ENCODE peak calls at places on chromosomes 11 and 22, in four cellular contexts. T is NCI-H1930, D is activated T-cell treated with anti-CD3 and anti-CD28 coated beads for 1 hour, H is non-pigmented ciliary epithelial cell. O is an unnamed sample.

GRCh38 chr11:73404048-73404447 is 27.8 kb downstream of the RELT start:
- DNase-seq in D (no peak), T (no peak), H (no peak), O (no peak)

GRCh38 chr11:3665336-3666022 is 5.7 kb downstream of the CHRNA10 start:
- DNase-seq in T (no peak), D (no peak), H (no peak), O (no peak)

GRCh38 chr22:32202539-32203180 is 2.2 kb downstream of the RFPL2 start:
- DNase-seq in D (no peak), T (peak; percentile 8), H (no peak), O (no peak)

GRCh38 chr22:50520826-50521453 is 4.5 kb downstream of the SCO2 start:
- DNase-seq in H (no peak), T (no peak), D (no peak), O (no peak)

GRCh38 chr11:132980721-132981120 is 551.6 kb downstream of the OPCML start:
- DNase-seq in T (no peak), H (no peak), D (no peak), O (no peak)

GRCh38 chr22:35344956-35345690 is 35.8 kb upstream of the HMOX1 start:
- DNase-seq in D (no peak), T (no peak), H (no peak), O (no peak)

GRCh38 chr11:10314199-10315072 is 9.6 kb downstream of the ADM start:
- DNase-seq in T (no peak), H (no peak), D (no peak), O (no peak)

GRCh38 chr11:44621784-44622183 is 56.3 kb downstream of the CD82 start:
- DNase-seq in D (no peak), T (no peak), H (no peak), O (peak; percentile 5)

GRCh38 chr22:45208993-45209838 is 31.5 kb downstream of the KIAA0930 start:
- DNase-seq in H (peak; percentile 59), T (no peak), D (peak; percentile 6), O (no peak)

GRCh38 chr11:85934599-85935169 is 79.5 kb downstream of the CCDC83 start:
- DNase-seq in H (no peak), T (no peak), D (no peak), O (no peak)

GRCh38 chr11:90134420-90135003 is at the start of gene NAALAD2:
- DNase-seq in D (no peak), H (no peak), T (no peak), O (no peak)

GRCh38 chr11:34308821-34309585 is 48.8 kb downstream of the ABTB2 start:
- DNase-seq in T (no peak), H (no peak), D (no peak), O (no peak)